ENCODE peak calls at places on chromosomes 7 and 10, in four cellular contexts. O, M, L and K are unnamed samples.

GRCh38 chr7:22443370-22444180 is 56.4 kb downstream of the STEAP1B start:
- DNase-seq in M (no peak), L (no peak), O (no peak), K (no peak)

GRCh38 chr10:131804551-131805295 is 96.1 kb upstream of the PPP2R2D start:
- DNase-seq in M (no peak), O (no peak), L (no peak), K (no peak)

GRCh38 chr10:86447422-86447821 is 74.2 kb downstream of the WAPL start:
- DNase-seq in M (no peak), O (no peak), L (no peak), K (no peak)

GRCh38 chr7:155438778-155439177 is 19.2 kb upstream of the EN2 start:
- DNase-seq in M (no peak), O (no peak), L (no peak), K (no peak)

GRCh38 chr10:110764378-110764777 is 107.3 kb upstream of the PDCD4 start:
- DNase-seq in M (no peak), L (no peak), O (peak; percentile 75), K (no peak)

GRCh38 chr7:2172311-2173183 is 60.2 kb downstream of the MAD1L1 start:
- DNase-seq in L (no peak), M (no peak), O (no peak), K (no peak)

GRCh38 chr10:6647811-6648526 is 67.9 kb upstream of the PRKCQ start:
- DNase-seq in O (no peak), M (no peak), L (peak; percentile 60), K (peak; percentile 69)

GRCh38 chr10:97916586-97916985 is 66.9 kb downstream of the GOLGA7B start:
- DNase-seq in O (no peak), M (no peak), L (no peak), K (no peak)

GRCh38 chr7:41592226-41592625 is 110.7 kb downstream of the INHBA start:
- DNase-seq in O (no peak), L (no peak), M (no peak), K (no peak)

GRCh38 chr7:41590951-41591350 is 111.9 kb downstream of the INHBA start:
- DNase-seq in M (no peak), L (no peak), O (no peak), K (no peak)

DNA sequence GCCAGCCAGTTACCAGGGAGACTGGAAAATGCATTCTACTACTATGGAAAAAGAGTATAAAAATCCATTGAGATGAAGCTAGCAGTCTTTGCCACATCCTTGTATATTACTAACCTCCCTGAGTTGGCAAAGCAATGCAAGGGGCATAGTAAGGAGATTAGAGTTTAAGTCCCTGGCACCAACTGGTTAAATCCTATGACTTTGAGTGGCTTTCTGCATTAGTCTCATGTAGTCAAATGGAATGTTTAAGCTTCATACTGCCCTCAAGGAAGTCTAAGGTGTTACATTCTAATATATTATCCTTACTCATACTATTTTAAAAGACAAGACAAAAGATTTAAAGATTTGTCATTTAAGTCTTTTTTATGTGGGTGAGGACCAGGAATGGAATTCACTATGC is 110.1 kb downstream of the INHBA start:
- DNase-seq in M (no peak), O (no peak), L (no peak), K (no peak)
- H3K27ac ChIP-seq in M (no peak overlapping the region), O (no peak overlapping the region), L (no peak overlapping the region), K (no peak overlapping the region)

GRCh38 chr10:30810416-30810815 is 180.9 kb upstream of the LYZL2 start:
- DNase-seq in M (no peak), L (no peak), O (no peak), K (no peak)

GRCh38 chr10:30816144-30816811 is 186.7 kb upstream of the LYZL2 start:
- DNase-seq in M (no peak), L (no peak), O (no peak), K (no peak)

GRCh38 chr10:30812018-30812851 is 182.7 kb upstream of the LYZL2 start:
- DNase-seq in O (peak; percentile 34), L (no peak), M (no peak), K (no peak)

GRCh38 chr10:30813872-30814471 is 184.4 kb upstream of the LYZL2 start:
- DNase-seq in L (no peak), M (no peak), O (no peak), K (no peak)

DNA sequence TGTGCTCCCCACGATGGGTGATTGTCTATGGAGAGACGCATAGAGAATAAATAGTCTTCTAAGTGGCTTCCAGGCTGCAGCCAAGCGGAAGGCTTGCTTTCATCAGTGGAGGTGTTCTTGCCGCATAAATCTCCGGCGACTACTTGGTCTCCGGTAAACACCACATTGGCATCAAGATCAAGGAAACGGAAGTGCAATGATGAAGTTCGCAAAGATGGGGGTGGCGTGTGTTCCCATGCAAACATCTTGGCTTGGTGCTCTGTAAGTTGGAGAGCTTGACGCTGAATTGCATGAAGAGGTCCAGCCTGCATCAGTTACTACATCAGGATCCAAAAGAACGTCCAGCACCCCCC is 182.1 kb upstream of the LYZL2 start:
- DNase-seq in L (no peak), M (no peak), O (no peak), K (no peak)
- H3K27ac ChIP-seq in L (no peak overlapping the region), M (peak overlapping the region; percentile 88), O (peak overlapping the region; percentile 77), K (no peak overlapping the region)

GRCh38 chr7:102468416-102469350 is 3.9 kb downstream of the LRWD1 start:
- DNase-seq in M (no peak), O (no peak), L (no peak), K (no peak)
- H3K27ac ChIP-seq in M (no peak overlapping the region), O (no peak overlapping the region), L (no peak overlapping the region), K (no peak overlapping the region)

GRCh38 chr7:97009753-97010732 is 4.7 kb downstream of the DLX6 start:
- DNase-seq in O (no peak), M (no peak), L (no peak), K (no peak)
- H3K27ac ChIP-seq in O (no peak overlapping the region), M (no peak overlapping the region), L (no peak overlapping the region), K (no peak overlapping the region)

DNA sequence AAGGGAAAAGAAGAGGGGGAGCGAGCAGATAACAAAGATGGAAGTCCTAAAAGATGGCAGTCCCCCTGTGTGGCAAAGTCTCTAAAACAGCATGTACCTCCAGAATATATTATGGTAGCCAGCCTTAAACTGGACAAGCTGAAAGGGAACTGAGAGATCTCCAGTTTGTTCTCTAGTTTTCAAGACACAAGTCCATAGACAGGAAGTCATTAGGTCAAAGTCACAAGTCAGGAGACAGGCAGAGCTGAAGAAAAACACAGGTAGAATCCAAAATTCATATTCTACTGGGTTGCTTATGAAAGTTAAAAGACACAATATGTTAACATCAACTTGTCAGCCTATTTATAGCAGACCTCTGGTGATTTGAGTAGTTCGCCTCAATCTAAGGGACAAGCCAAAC is 38.7 kb downstream of the FAM107B start:
- DNase-seq in O (no peak), L (no peak), M (no peak), K (no peak)
- H3K27ac ChIP-seq in O (peak overlapping the region; percentile 70), L (no peak overlapping the region), M (peak overlapping the region; percentile 95), K (no peak overlapping the region)

DNA sequence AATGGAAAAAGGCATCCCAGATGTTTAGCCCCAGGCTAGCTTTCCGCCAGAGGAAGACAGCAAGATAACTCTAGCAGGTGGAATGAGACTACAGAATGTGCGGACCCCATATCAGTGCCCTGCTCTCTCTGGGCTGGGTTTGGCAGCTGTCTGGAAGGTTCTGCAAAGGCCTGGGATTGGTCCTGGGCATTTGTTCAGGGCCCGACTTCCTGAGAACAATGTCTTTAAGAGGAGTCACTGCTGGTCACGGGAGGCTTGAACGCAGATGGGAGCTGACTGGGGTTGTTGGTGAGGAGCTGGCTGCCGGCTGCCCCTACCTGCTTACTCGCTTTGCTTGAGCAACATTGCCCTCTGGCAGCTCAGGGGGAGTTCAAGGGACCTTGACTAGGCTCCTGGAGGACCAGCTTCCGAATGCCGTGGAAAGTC is 130.6 kb upstream of the BTBD16 start:
- DNase-seq in M (no peak), L (no peak), O (peak; percentile 37), K (no peak)
- H3K27ac ChIP-seq in M (peak overlapping the region; percentile 99), L (no peak overlapping the region), O (peak overlapping the region; percentile 91), K (no peak overlapping the region)

GRCh38 chr10:11553773-11554381 is 57.6 kb downstream of the USP6NL start:
- DNase-seq in L (no peak), O (no peak), M (no peak), K (no peak)

GRCh38 chr10:11555556-11555955 is 55.9 kb downstream of the USP6NL start:
- DNase-seq in O (no peak), L (no peak), M (no peak), K (no peak)

GRCh38 chr10:11560076-11560709 is 51.3 kb downstream of the USP6NL start:
- DNase-seq in M (no peak), O (no peak), L (no peak), K (no peak)

GRCh38 chr10:11557513-11557912 is 53.9 kb downstream of the USP6NL start:
- DNase-seq in M (no peak), L (no peak), O (no peak), K (no peak)

DNA sequence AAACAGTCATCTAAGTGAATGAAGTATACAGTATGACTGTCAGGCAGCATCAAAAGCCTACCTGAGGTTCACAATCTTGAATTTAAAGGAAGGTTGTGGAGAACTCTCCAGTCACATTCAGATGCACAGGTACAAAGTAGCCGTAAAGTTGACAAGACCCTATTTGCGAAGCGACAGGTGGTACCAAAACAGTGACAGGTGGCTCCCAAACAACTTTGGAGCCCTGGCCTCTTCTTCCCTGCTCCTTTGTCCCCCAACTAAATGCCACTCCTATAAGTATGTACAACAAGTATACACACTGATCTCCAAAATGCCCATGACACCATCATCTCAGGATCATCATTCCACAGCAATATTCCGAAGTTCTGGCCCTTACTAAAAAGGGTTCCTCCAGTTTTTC is 53.5 kb downstream of the USP6NL start:
- DNase-seq in L (no peak), M (no peak), O (no peak), K (no peak)
- H3K27ac ChIP-seq in L (no peak overlapping the region), M (no peak overlapping the region), O (no peak overlapping the region), K (no peak overlapping the region)